ENCODE peak calls at places on chromosomes 4 and X, in eight cellular contexts. One of them, this sample, is unnamed.

GRCh38 chrX:47283015-47283771 is 50.4 kb downstream of the USP11 start:
- DNase-seq in NCI-H774: peak; percentile 18
- DNase-seq in left cardiac atrium: peak; percentile 33
- DNase-seq in activated CD8-positive, alpha-beta T cell treated with anti-CD3 and anti-CD28 coated beads for 36 hours: peak; percentile 41
- DNase-seq in naive thymus-derived CD8-positive, alpha-beta T cell: no peak
- DNase-seq in SW480: peak; percentile 39
- DNase-seq in GM23338: no peak
- DNase-seq in brain microvascular endothelial cell: peak; percentile 65
- DNase-seq in this sample: no peak

GRCh38 chr4:15232725-15233597 is 194.9 kb upstream of the C1QTNF7 start:
- DNase-seq in NCI-H774: peak; percentile 6
- DNase-seq in left cardiac atrium: no peak
- DNase-seq in activated CD8-positive, alpha-beta T cell treated with anti-CD3 and anti-CD28 coated beads for 36 hours: peak; percentile 9
- DNase-seq in naive thymus-derived CD8-positive, alpha-beta T cell: peak; percentile 12
- DNase-seq in SW480: peak; percentile 25
- DNase-seq in GM23338: no peak
- DNase-seq in brain microvascular endothelial cell: peak; percentile 91
- DNase-seq in this sample: no peak

GRCh38 chrX:131779313-131779712 is 235.4 kb downstream of the OR13H1 start:
- DNase-seq in NCI-H774: no peak
- DNase-seq in left cardiac atrium: no peak
- DNase-seq in activated CD8-positive, alpha-beta T cell treated with anti-CD3 and anti-CD28 coated beads for 36 hours: no peak
- DNase-seq in naive thymus-derived CD8-positive, alpha-beta T cell: no peak
- DNase-seq in SW480: no peak
- DNase-seq in GM23338: no peak
- DNase-seq in brain microvascular endothelial cell: no peak
- DNase-seq in this sample: no peak

GRCh38 chr4:33062155-33062554 is 2342.0 kb downstream of the PCDH7 start:
- DNase-seq in NCI-H774: no peak
- DNase-seq in left cardiac atrium: no peak
- DNase-seq in activated CD8-positive, alpha-beta T cell treated with anti-CD3 and anti-CD28 coated beads for 36 hours: no peak
- DNase-seq in naive thymus-derived CD8-positive, alpha-beta T cell: no peak
- DNase-seq in SW480: no peak
- DNase-seq in GM23338: no peak
- DNase-seq in brain microvascular endothelial cell: no peak
- DNase-seq in this sample: no peak

GRCh38 chr4:181281451-181281850 is 961.8 kb upstream of the TENM3 start:
- DNase-seq in NCI-H774: no peak
- DNase-seq in left cardiac atrium: no peak
- DNase-seq in activated CD8-positive, alpha-beta T cell treated with anti-CD3 and anti-CD28 coated beads for 36 hours: no peak
- DNase-seq in naive thymus-derived CD8-positive, alpha-beta T cell: no peak
- DNase-seq in SW480: no peak
- DNase-seq in GM23338: no peak
- DNase-seq in brain microvascular endothelial cell: no peak
- DNase-seq in this sample: no peak

GRCh38 chr4:186144180-186144579 is 39.7 kb downstream of the FAM149A start:
- DNase-seq in NCI-H774: no peak
- DNase-seq in left cardiac atrium: peak; percentile 46
- DNase-seq in activated CD8-positive, alpha-beta T cell treated with anti-CD3 and anti-CD28 coated beads for 36 hours: peak; percentile 28
- DNase-seq in naive thymus-derived CD8-positive, alpha-beta T cell: no peak
- DNase-seq in SW480: peak; percentile 36
- DNase-seq in GM23338: peak; percentile 53
- DNase-seq in brain microvascular endothelial cell: peak; percentile 52
- DNase-seq in this sample: no peak

GRCh38 chr4:138851626-138852443 is 163.7 kb upstream of the NOCT start:
- DNase-seq in NCI-H774: no peak
- DNase-seq in left cardiac atrium: no peak
- DNase-seq in activated CD8-positive, alpha-beta T cell treated with anti-CD3 and anti-CD28 coated beads for 36 hours: no peak
- DNase-seq in naive thymus-derived CD8-positive, alpha-beta T cell: no peak
- DNase-seq in SW480: no peak
- DNase-seq in GM23338: peak; percentile 60
- DNase-seq in brain microvascular endothelial cell: no peak
- DNase-seq in this sample: no peak

GRCh38 chr4:1043658-1044468 is 32.4 kb downstream of the FGFRL1 start:
- DNase-seq in NCI-H774: no peak
- DNase-seq in left cardiac atrium: peak; percentile 95
- DNase-seq in activated CD8-positive, alpha-beta T cell treated with anti-CD3 and anti-CD28 coated beads for 36 hours: peak; percentile 68
- DNase-seq in naive thymus-derived CD8-positive, alpha-beta T cell: no peak
- DNase-seq in SW480: peak; percentile 96
- DNase-seq in GM23338: peak; percentile 66
- DNase-seq in brain microvascular endothelial cell: peak; percentile 99
- DNase-seq in this sample: peak; percentile 38

GRCh38 chrX:358651-359143 is 28.0 kb downstream of the PPP2R3B start:
- DNase-seq in NCI-H774: no peak
- DNase-seq in left cardiac atrium: no peak
- DNase-seq in activated CD8-positive, alpha-beta T cell treated with anti-CD3 and anti-CD28 coated beads for 36 hours: no peak
- DNase-seq in naive thymus-derived CD8-positive, alpha-beta T cell: no peak
- DNase-seq in SW480: no peak
- DNase-seq in GM23338: peak; percentile 54
- DNase-seq in brain microvascular endothelial cell: no peak
- DNase-seq in this sample: no peak

GRCh38 chrX:20515841-20516461 is 249.2 kb upstream of the RPS6KA3 start:
- DNase-seq in NCI-H774: no peak
- DNase-seq in left cardiac atrium: no peak
- DNase-seq in activated CD8-positive, alpha-beta T cell treated with anti-CD3 and anti-CD28 coated beads for 36 hours: peak; percentile 55
- DNase-seq in naive thymus-derived CD8-positive, alpha-beta T cell: no peak
- DNase-seq in SW480: peak; percentile 87
- DNase-seq in GM23338: no peak
- DNase-seq in brain microvascular endothelial cell: peak; percentile 77
- DNase-seq in this sample: no peak

GRCh38 chrX:70219938-70220764 is 14.3 kb upstream of the AWAT1 start:
- DNase-seq in NCI-H774: no peak
- DNase-seq in left cardiac atrium: no peak
- DNase-seq in activated CD8-positive, alpha-beta T cell treated with anti-CD3 and anti-CD28 coated beads for 36 hours: no peak
- DNase-seq in naive thymus-derived CD8-positive, alpha-beta T cell: no peak
- DNase-seq in SW480: peak; percentile 20
- DNase-seq in GM23338: no peak
- DNase-seq in brain microvascular endothelial cell: peak; percentile 25
- DNase-seq in this sample: no peak

GRCh38 chrX:13432376-13432775 is 112.5 kb upstream of the ATXN3L start:
- DNase-seq in NCI-H774: no peak
- DNase-seq in left cardiac atrium: peak; percentile 27
- DNase-seq in activated CD8-positive, alpha-beta T cell treated with anti-CD3 and anti-CD28 coated beads for 36 hours: no peak
- DNase-seq in naive thymus-derived CD8-positive, alpha-beta T cell: no peak
- DNase-seq in SW480: no peak
- DNase-seq in GM23338: no peak
- DNase-seq in brain microvascular endothelial cell: peak; percentile 87
- DNase-seq in this sample: no peak

GRCh38 chr4:83248486-83248885 is 36.1 kb downstream of the COQ2 start:
- DNase-seq in NCI-H774: no peak
- DNase-seq in left cardiac atrium: no peak
- DNase-seq in activated CD8-positive, alpha-beta T cell treated with anti-CD3 and anti-CD28 coated beads for 36 hours: no peak
- DNase-seq in naive thymus-derived CD8-positive, alpha-beta T cell: no peak
- DNase-seq in SW480: no peak
- DNase-seq in GM23338: no peak
- DNase-seq in brain microvascular endothelial cell: no peak
- DNase-seq in this sample: no peak

GRCh38 chrX:12979011-12979629 is 4.2 kb downstream of the TMSB4X start:
- DNase-seq in NCI-H774: no peak
- DNase-seq in left cardiac atrium: no peak
- DNase-seq in activated CD8-positive, alpha-beta T cell treated with anti-CD3 and anti-CD28 coated beads for 36 hours: no peak
- DNase-seq in naive thymus-derived CD8-positive, alpha-beta T cell: no peak
- DNase-seq in SW480: no peak
- DNase-seq in GM23338: no peak
- DNase-seq in brain microvascular endothelial cell: no peak
- DNase-seq in this sample: no peak

GRCh38 chrX:3743821-3744439 is 30.5 kb upstream of the PRKX start:
- DNase-seq in NCI-H774: no peak
- DNase-seq in left cardiac atrium: no peak
- DNase-seq in activated CD8-positive, alpha-beta T cell treated with anti-CD3 and anti-CD28 coated beads for 36 hours: peak; percentile 72
- DNase-seq in naive thymus-derived CD8-positive, alpha-beta T cell: peak; percentile 61
- DNase-seq in SW480: peak; percentile 4
- DNase-seq in GM23338: no peak
- DNase-seq in brain microvascular endothelial cell: no peak
- DNase-seq in this sample: no peak

GRCh38 chr4:26144526-26145167 is 176.2 kb upstream of the RBPJ start:
- DNase-seq in NCI-H774: no peak
- DNase-seq in left cardiac atrium: no peak
- DNase-seq in activated CD8-positive, alpha-beta T cell treated with anti-CD3 and anti-CD28 coated beads for 36 hours: no peak
- DNase-seq in naive thymus-derived CD8-positive, alpha-beta T cell: no peak
- DNase-seq in SW480: no peak
- DNase-seq in GM23338: no peak
- DNase-seq in brain microvascular endothelial cell: no peak
- DNase-seq in this sample: no peak

GRCh38 chr4:112290341-112290740 is 4.6 kb upstream of the TIFA start:
- DNase-seq in NCI-H774: no peak
- DNase-seq in left cardiac atrium: no peak
- DNase-seq in activated CD8-positive, alpha-beta T cell treated with anti-CD3 and anti-CD28 coated beads for 36 hours: peak; percentile 54
- DNase-seq in naive thymus-derived CD8-positive, alpha-beta T cell: no peak
- DNase-seq in SW480: no peak
- DNase-seq in GM23338: no peak
- DNase-seq in brain microvascular endothelial cell: no peak
- DNase-seq in this sample: no peak

GRCh38 chr4:6607368-6608050 is 32.5 kb downstream of the MAN2B2 start:
- DNase-seq in NCI-H774: no peak
- DNase-seq in left cardiac atrium: no peak
- DNase-seq in activated CD8-positive, alpha-beta T cell treated with anti-CD3 and anti-CD28 coated beads for 36 hours: no peak
- DNase-seq in naive thymus-derived CD8-positive, alpha-beta T cell: no peak
- DNase-seq in SW480: no peak
- DNase-seq in GM23338: no peak
- DNase-seq in brain microvascular endothelial cell: no peak
- DNase-seq in this sample: no peak

GRCh38 chrX:29308726-29309125 is 721.5 kb downstream of the IL1RAPL1 start:
- DNase-seq in NCI-H774: no peak
- DNase-seq in left cardiac atrium: no peak
- DNase-seq in activated CD8-positive, alpha-beta T cell treated with anti-CD3 and anti-CD28 coated beads for 36 hours: no peak
- DNase-seq in naive thymus-derived CD8-positive, alpha-beta T cell: no peak
- DNase-seq in SW480: no peak
- DNase-seq in GM23338: peak; percentile 24
- DNase-seq in brain microvascular endothelial cell: no peak
- DNase-seq in this sample: no peak

GRCh38 chrX:103726477-103726876 is 15.8 kb downstream of the TMEM31 start:
- DNase-seq in NCI-H774: no peak
- DNase-seq in left cardiac atrium: no peak
- DNase-seq in activated CD8-positive, alpha-beta T cell treated with anti-CD3 and anti-CD28 coated beads for 36 hours: no peak
- DNase-seq in naive thymus-derived CD8-positive, alpha-beta T cell: no peak
- DNase-seq in SW480: no peak
- DNase-seq in GM23338: no peak
- DNase-seq in brain microvascular endothelial cell: no peak
- DNase-seq in this sample: no peak

GRCh38 chr4:110970642-110971041 is 347.8 kb upstream of the PITX2 start:
- DNase-seq in NCI-H774: no peak
- DNase-seq in left cardiac atrium: no peak
- DNase-seq in activated CD8-positive, alpha-beta T cell treated with anti-CD3 and anti-CD28 coated beads for 36 hours: peak; percentile 14
- DNase-seq in naive thymus-derived CD8-positive, alpha-beta T cell: no peak
- DNase-seq in SW480: peak; percentile 56
- DNase-seq in GM23338: peak; percentile 92
- DNase-seq in brain microvascular endothelial cell: peak; percentile 40
- DNase-seq in this sample: no peak

GRCh38 chrX:25130619-25131018 is 114.9 kb upstream of the ARX start:
- DNase-seq in NCI-H774: no peak
- DNase-seq in left cardiac atrium: no peak
- DNase-seq in activated CD8-positive, alpha-beta T cell treated with anti-CD3 and anti-CD28 coated beads for 36 hours: no peak
- DNase-seq in naive thymus-derived CD8-positive, alpha-beta T cell: no peak
- DNase-seq in SW480: no peak
- DNase-seq in GM23338: peak; percentile 32
- DNase-seq in brain microvascular endothelial cell: no peak
- DNase-seq in this sample: no peak

GRCh38 chrX:17559728-17560379 is 177.4 kb upstream of the SCML1 start:
- DNase-seq in NCI-H774: no peak
- DNase-seq in left cardiac atrium: no peak
- DNase-seq in activated CD8-positive, alpha-beta T cell treated with anti-CD3 and anti-CD28 coated beads for 36 hours: no peak
- DNase-seq in naive thymus-derived CD8-positive, alpha-beta T cell: no peak
- DNase-seq in SW480: peak; percentile 75
- DNase-seq in GM23338: peak; percentile 38
- DNase-seq in brain microvascular endothelial cell: peak; percentile 81
- DNase-seq in this sample: no peak

GRCh38 chrX:76517544-76517943 is 90.0 kb downstream of the MAGEE1 start:
- DNase-seq in NCI-H774: no peak
- DNase-seq in left cardiac atrium: no peak
- DNase-seq in activated CD8-positive, alpha-beta T cell treated with anti-CD3 and anti-CD28 coated beads for 36 hours: no peak
- DNase-seq in naive thymus-derived CD8-positive, alpha-beta T cell: no peak
- DNase-seq in SW480: no peak
- DNase-seq in GM23338: no peak
- DNase-seq in brain microvascular endothelial cell: no peak
- DNase-seq in this sample: no peak

GRCh38 chrX:15475021-15475420 is 18.1 kb downstream of the PIR start:
- DNase-seq in NCI-H774: no peak
- DNase-seq in left cardiac atrium: no peak
- DNase-seq in activated CD8-positive, alpha-beta T cell treated with anti-CD3 and anti-CD28 coated beads for 36 hours: no peak
- DNase-seq in naive thymus-derived CD8-positive, alpha-beta T cell: no peak
- DNase-seq in SW480: peak; percentile 86
- DNase-seq in GM23338: no peak
- DNase-seq in brain microvascular endothelial cell: no peak
- DNase-seq in this sample: no peak

GRCh38 chrX:152632445-152633097 is 5.1 kb upstream of the GABRQ start:
- DNase-seq in NCI-H774: peak; percentile 30
- DNase-seq in left cardiac atrium: peak; percentile 33
- DNase-seq in activated CD8-positive, alpha-beta T cell treated with anti-CD3 and anti-CD28 coated beads for 36 hours: peak; percentile 55
- DNase-seq in naive thymus-derived CD8-positive, alpha-beta T cell: peak; percentile 9
- DNase-seq in SW480: peak; percentile 36
- DNase-seq in GM23338: peak; percentile 62
- DNase-seq in brain microvascular endothelial cell: peak; percentile 56
- DNase-seq in this sample: peak; percentile 7

GRCh38 chr4:126144838-126145237 is 830.1 kb downstream of the FAT4 start:
- DNase-seq in NCI-H774: no peak
- DNase-seq in left cardiac atrium: no peak
- DNase-seq in activated CD8-positive, alpha-beta T cell treated with anti-CD3 and anti-CD28 coated beads for 36 hours: no peak
- DNase-seq in naive thymus-derived CD8-positive, alpha-beta T cell: no peak
- DNase-seq in SW480: no peak
- DNase-seq in GM23338: no peak
- DNase-seq in brain microvascular endothelial cell: no peak
- DNase-seq in this sample: no peak

GRCh38 chr4:153523941-153524386 is 57.8 kb downstream of the TMEM131L start:
- DNase-seq in NCI-H774: no peak
- DNase-seq in left cardiac atrium: no peak
- DNase-seq in activated CD8-positive, alpha-beta T cell treated with anti-CD3 and anti-CD28 coated beads for 36 hours: no peak
- DNase-seq in naive thymus-derived CD8-positive, alpha-beta T cell: no peak
- DNase-seq in SW480: no peak
- DNase-seq in GM23338: no peak
- DNase-seq in brain microvascular endothelial cell: no peak
- DNase-seq in this sample: no peak

GRCh38 chr4:2689825-2690700 is 66.1 kb downstream of the TNIP2 start:
- DNase-seq in NCI-H774: no peak
- DNase-seq in left cardiac atrium: no peak
- DNase-seq in activated CD8-positive, alpha-beta T cell treated with anti-CD3 and anti-CD28 coated beads for 36 hours: peak; percentile 78
- DNase-seq in naive thymus-derived CD8-positive, alpha-beta T cell: no peak
- DNase-seq in SW480: no peak
- DNase-seq in GM23338: no peak
- DNase-seq in brain microvascular endothelial cell: peak; percentile 29
- DNase-seq in this sample: no peak

GRCh38 chr4:134408897-134409296 is 207.3 kb upstream of the PABPC4L start:
- DNase-seq in NCI-H774: no peak
- DNase-seq in left cardiac atrium: no peak
- DNase-seq in activated CD8-positive, alpha-beta T cell treated with anti-CD3 and anti-CD28 coated beads for 36 hours: no peak
- DNase-seq in naive thymus-derived CD8-positive, alpha-beta T cell: no peak
- DNase-seq in SW480: no peak
- DNase-seq in GM23338: no peak
- DNase-seq in brain microvascular endothelial cell: no peak
- DNase-seq in this sample: no peak

GRCh38 chr4:112381996-112382692 is 85.0 kb downstream of the ALPK1 start:
- DNase-seq in NCI-H774: peak; percentile 3
- DNase-seq in left cardiac atrium: no peak
- DNase-seq in activated CD8-positive, alpha-beta T cell treated with anti-CD3 and anti-CD28 coated beads for 36 hours: no peak
- DNase-seq in naive thymus-derived CD8-positive, alpha-beta T cell: no peak
- DNase-seq in SW480: no peak
- DNase-seq in GM23338: no peak
- DNase-seq in brain microvascular endothelial cell: no peak
- DNase-seq in this sample: no peak

GRCh38 chr4:174928174-174928573 is 10.0 kb downstream of the ADAM29 start:
- DNase-seq in NCI-H774: no peak
- DNase-seq in left cardiac atrium: no peak
- DNase-seq in activated CD8-positive, alpha-beta T cell treated with anti-CD3 and anti-CD28 coated beads for 36 hours: no peak
- DNase-seq in naive thymus-derived CD8-positive, alpha-beta T cell: no peak
- DNase-seq in SW480: no peak
- DNase-seq in GM23338: no peak
- DNase-seq in brain microvascular endothelial cell: no peak
- DNase-seq in this sample: no peak